ENCODE peak calls at places on chromosomes 16 and 17, in ten cellular contexts. E is H7; M is Panc1; T is brain microvascular endothelial cell; Z is tibial nerve; G is CD8-positive, alpha-beta memory T cell; Q is fibroblast of lung; V is aorta; N is mammary epithelial cell; B is adrenal gland. Y is an unnamed sample. For H3K36me3, the result is how much of the 10 kb centered on the place peaks cover.

GRCh38 chr17:63780507-63780906 is 6.5 kb downstream of the DDX42 start:
- DNase-seq in E (no peak), M (no peak), T (no peak), Z (no peak), G (no peak), Q (peak), V (no peak), N (peak), B (peak), Y (peak)

GRCh38 chr17:66942453-66943264 is 21.8 kb upstream of the CACNG4 start:
- DNase-seq in E (no peak), M (no peak), T (no peak), Z (no peak), G (no peak), Q (no peak), V (no peak), N (no peak), B (no peak), Y (no peak)

GRCh38 chr16:74578433-74578832 is 28.5 kb downstream of the GLG1 start:
- DNase-seq in E (no peak), M (no peak), T (no peak), Z (no peak), G (no peak), Q (no peak), V (no peak), N (no peak), B (no peak), Y (no peak)

GRCh38 chr16:57618306-57619132 is 9.9 kb upstream of the ADGRG1 start:
- DNase-seq in E (peak), M (no peak), T (no peak), Z (no peak), G (no peak), Q (no peak), V (peak), N (peak), B (no peak), Y (peak)

GRCh38 chr16:67425046-67425445 is 5.9 kb upstream of the HSD11B2 start:
- DNase-seq in E (no peak), M (no peak), T (no peak), Z (no peak), G (no peak), Q (no peak), V (no peak), N (no peak), B (no peak), Y (no peak)

GRCh38 chr16:82580293-82580900 is 46.4 kb upstream of the CDH13 start:
- DNase-seq in E (peak), M (no peak), T (no peak), Z (no peak), G (no peak), Q (peak), V (no peak), N (peak), B (no peak), Y (peak)

GRCh38 chr16:14289692-14290340 is 218.7 kb downstream of the MRTFB start:
- DNase-seq in E (peak), M (no peak), T (no peak), Z (no peak), G (no peak), Q (no peak), V (no peak), N (no peak), B (no peak), Y (peak)

GRCh38 chr17:13931111-13931526 is 138.2 kb upstream of the COX10 start:
- DNase-seq in E (no peak), M (no peak), T (no peak), Z (peak), G (no peak), Q (peak), V (peak), N (no peak), B (peak), Y (peak)

GRCh38 chr17:39679521-39680192 is 8.2 kb downstream of the PGAP3 start:
- DNase-seq in E (no peak), M (no peak), T (no peak), Z (no peak), G (peak), Q (no peak), V (no peak), N (no peak), B (no peak), Y (no peak)

GRCh38 chr16:8740775-8741355 is 56.6 kb downstream of the TMEM186 start:
- DNase-seq in E (no peak), M (no peak), T (no peak), Z (no peak), G (no peak), Q (no peak), V (no peak), N (no peak), B (peak), Y (no peak)

GRCh38 chr17:32303861-32304288 is 38.1 kb downstream of the C17orf75 start:
- DNase-seq in E (no peak), M (no peak), T (no peak), Z (no peak), G (no peak), Q (no peak), V (no peak), N (no peak), B (no peak), Y (no peak)

GRCh38 chr17:19714542-19715411 is 1.6 kb downstream of the SLC47A2 start:
- DNase-seq in E (peak), M (no peak), T (no peak), Z (no peak), G (no peak), Q (no peak), V (no peak), N (no peak), B (no peak), Y (no peak)

GRCh38 chr17:10657866-10658265 is 757 bp upstream of the MYH3 start:
- DNase-seq in E (no peak), M (no peak), T (no peak), Z (no peak), G (no peak), Q (no peak), V (no peak), N (no peak), B (no peak), Y (no peak)

GRCh38 chr17:55394357-55395021 is 27.1 kb downstream of the MMD start:
- DNase-seq in E (no peak), M (no peak), T (no peak), Z (no peak), G (no peak), Q (no peak), V (no peak), N (no peak), B (no peak), Y (no peak)

GRCh38 chr17:62800580-62800979 is 7.5 kb downstream of the MARCHF10 start:
- DNase-seq in E (peak), M (no peak), T (no peak), Z (no peak), G (no peak), Q (peak), V (no peak), N (peak), B (no peak), Y (peak)

GRCh38 chr17:2580156-2580555 is 13.3 kb upstream of the PAFAH1B1 start:
- DNase-seq in E (no peak), M (no peak), T (no peak), Z (no peak), G (no peak), Q (no peak), V (no peak), N (no peak), B (no peak), Y (no peak)
- H3K4me3 ChIP-seq in E (no peak), M (no peak), T (no peak), Z (no peak), G (no peak), Q (no peak), V (no peak), N (no peak), B (no peak), Y (no peak)

GRCh38 chr17:42571435-42572225 is 4.7 kb downstream of the MLX start:
- DNase-seq in E (no peak), M (no peak), T (no peak), Z (no peak), G (no peak), Q (no peak), V (no peak), N (no peak), B (no peak), Y (no peak)

GRCh38 chr17:42577140-42577531 is 393 bp downstream of the PSMC3IP start:
- DNase-seq in E (no peak), M (no peak), T (no peak), Z (no peak), G (no peak), Q (no peak), V (no peak), N (no peak), B (no peak), Y (no peak)

GRCh38 chr17:42577532-42578281 is at the start of gene PSMC3IP:
- DNase-seq in E (peak), M (peak), T (peak), Z (peak), G (peak), Q (peak), V (peak), N (peak), B (peak), Y (peak)

GRCh38 chr17:42573095-42573494 is 4.4 kb downstream of the PSMC3IP start:
- DNase-seq in E (no peak), M (no peak), T (no peak), Z (no peak), G (no peak), Q (no peak), V (no peak), N (no peak), B (no peak), Y (no peak)

GRCh38 chr17:42574463-42574862 is 3.1 kb downstream of the PSMC3IP start:
- DNase-seq in E (no peak), M (no peak), T (no peak), Z (no peak), G (no peak), Q (no peak), V (no peak), N (no peak), B (no peak), Y (no peak)
- H3K36me3 ChIP-seq in E (under half), M (under half), T (under half), Z (under half), G (under half), Q (under half), V (under half), N (under half), B (under half), Y (under half)

GRCh38 chr17:28571255-28572122 is at the start of gene PIGS:
- DNase-seq in E (peak), M (peak), T (peak), Z (peak), G (peak), Q (peak), V (peak), N (peak), B (peak), Y (peak)

GRCh38 chr17:28570716-28571254 is 539 bp downstream of the PIGS start:
- DNase-seq in E (peak), M (no peak), T (no peak), Z (no peak), G (peak), Q (no peak), V (no peak), N (no peak), B (peak), Y (no peak)

GRCh38 chr17:28573966-28574480 is 2.7 kb downstream of the ALDOC start:
- DNase-seq in E (no peak), M (no peak), T (no peak), Z (no peak), G (no peak), Q (no peak), V (no peak), N (no peak), B (no peak), Y (no peak)

GRCh38 chr17:28573521-28573920 is 2.2 kb upstream of the PIGS start:
- DNase-seq in E (no peak), M (no peak), T (no peak), Z (no peak), G (no peak), Q (no peak), V (no peak), N (no peak), B (no peak), Y (no peak)

GRCh38 chr17:28572294-28573099 is 1.2 kb upstream of the PIGS start:
- DNase-seq in E (peak), M (no peak), T (no peak), Z (no peak), G (no peak), Q (no peak), V (no peak), N (no peak), B (no peak), Y (no peak)
- H3K4me3 ChIP-seq in E (no peak), M (peak), T (no peak), Z (no peak), G (peak), Q (no peak), V (no peak), N (no peak), B (no peak), Y (no peak)

DNA sequence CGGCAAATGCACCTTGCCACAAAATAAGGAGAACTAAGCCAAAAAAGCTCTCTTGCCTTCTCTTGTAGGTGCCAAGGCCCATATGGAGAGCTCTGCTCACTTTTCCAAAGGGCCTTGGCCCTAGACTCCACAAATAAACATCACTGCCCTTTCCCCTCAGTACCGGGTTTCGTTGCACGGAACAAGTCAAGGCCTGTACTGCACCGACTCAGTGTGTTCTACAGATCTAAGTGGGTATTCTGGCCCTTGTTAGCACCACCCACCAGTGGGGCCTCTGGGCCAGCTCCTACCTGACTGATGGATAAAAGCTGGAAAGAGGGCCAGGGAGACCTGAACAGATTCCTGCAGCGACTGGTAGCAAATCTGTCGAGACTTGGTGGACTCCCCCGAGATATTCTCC is 43.7 kb upstream of the GSG1L start:
- DNase-seq in E (no peak), M (no peak), T (no peak), Z (no peak), G (no peak), Q (no peak), V (no peak), N (peak), B (no peak), Y (peak)
- H3K36me3 ChIP-seq in E (half or more), M (under half), T (half or more), Z (under half), G (half or more), Q (under half), V (under half), N (half or more), B (under half), Y (under half)

DNA sequence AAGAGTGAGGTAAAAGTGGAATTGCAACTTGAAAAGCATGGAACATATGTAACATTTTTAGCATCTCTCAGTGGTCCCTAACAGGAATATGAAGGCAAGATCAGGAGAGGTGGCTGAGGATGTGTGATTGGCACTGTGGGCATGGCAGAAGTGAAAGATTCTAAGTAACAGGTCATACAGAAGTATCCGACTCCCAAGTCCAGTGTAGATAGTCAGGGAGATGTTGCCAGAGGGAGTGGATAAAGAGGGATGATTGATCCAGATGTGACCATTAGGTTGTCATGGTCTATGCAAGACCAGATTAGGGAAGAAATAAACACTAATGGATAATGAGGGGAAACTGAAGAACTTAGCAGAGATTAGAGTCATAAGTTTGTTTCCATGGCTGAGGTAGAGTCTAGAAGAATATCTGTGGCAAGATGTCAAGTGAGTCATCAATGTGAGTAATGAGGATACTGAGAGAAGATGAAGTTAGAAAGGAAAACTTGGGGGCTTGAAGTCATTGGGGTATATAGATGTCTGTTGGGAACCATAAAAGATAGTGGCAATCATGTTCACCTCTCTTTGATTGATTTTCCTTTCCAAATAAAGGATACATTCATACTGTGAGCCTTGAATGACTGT is 23.9 kb upstream of the CAPNS2 start:
- DNase-seq in E (no peak), M (no peak), T (peak), Z (peak), G (no peak), Q (peak), V (no peak), N (peak), B (no peak), Y (peak)
- H3K4me3 ChIP-seq in E (no peak), M (no peak), T (no peak), Z (no peak), G (no peak), Q (no peak), V (no peak), N (no peak), B (no peak), Y (no peak)

GRCh38 chr17:7572588-7573323 is 6.7 kb upstream of the CD68 start:
- DNase-seq in E (peak), M (peak), T (peak), Z (peak), G (peak), Q (peak), V (peak), N (peak), B (peak), Y (peak)
- H3K36me3 ChIP-seq in E (half or more), M (under half), T (half or more), Z (under half), G (half or more), Q (under half), V (under half), N (under half), B (under half), Y (under half)

GRCh38 chr16:89103781-89104180 is 10.1 kb downstream of the ACSF3 start:
- DNase-seq in E (no peak), M (no peak), T (no peak), Z (no peak), G (no peak), Q (no peak), V (no peak), N (no peak), B (no peak), Y (no peak)

GRCh38 chr16:89104930-89105571 is 11.4 kb downstream of the ACSF3 start:
- DNase-seq in E (no peak), M (no peak), T (no peak), Z (no peak), G (no peak), Q (no peak), V (no peak), N (no peak), B (no peak), Y (no peak)

GRCh38 chr16:89103156-89103555 is 9.5 kb downstream of the ACSF3 start:
- DNase-seq in E (no peak), M (no peak), T (no peak), Z (no peak), G (no peak), Q (no peak), V (no peak), N (no peak), B (no peak), Y (no peak)

GRCh38 chr16:89105599-89106151 is 12.0 kb downstream of the ACSF3 start:
- DNase-seq in E (no peak), M (no peak), T (no peak), Z (no peak), G (no peak), Q (no peak), V (no peak), N (no peak), B (no peak), Y (no peak)

DNA sequence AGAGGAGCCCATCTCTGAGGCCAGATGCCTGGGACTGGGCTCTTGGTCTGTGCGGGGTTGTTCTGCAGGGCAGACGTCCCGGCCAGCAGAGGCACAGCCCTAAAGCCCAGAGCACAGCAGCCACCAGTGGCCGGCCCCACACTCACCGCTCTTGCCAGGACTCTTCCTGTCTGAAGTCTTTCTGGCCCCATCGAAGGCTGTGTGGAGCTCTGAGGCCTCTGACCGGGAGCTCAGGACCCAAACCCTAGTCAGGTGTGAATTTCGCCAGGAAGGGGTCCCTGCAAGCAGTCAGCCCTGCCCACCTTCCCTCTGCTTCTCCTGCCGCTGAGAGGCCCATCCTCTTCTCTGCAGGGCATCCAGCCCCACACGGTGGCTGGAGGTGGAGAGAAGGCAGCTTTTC is 10.7 kb downstream of the ACSF3 start:
- DNase-seq in E (no peak), M (no peak), T (no peak), Z (no peak), G (no peak), Q (no peak), V (no peak), N (no peak), B (no peak), Y (no peak)
- H3K4me3 ChIP-seq in E (no peak), M (no peak), T (no peak), Z (no peak), G (no peak), Q (no peak), V (no peak), N (no peak), B (no peak), Y (no peak)

DNA sequence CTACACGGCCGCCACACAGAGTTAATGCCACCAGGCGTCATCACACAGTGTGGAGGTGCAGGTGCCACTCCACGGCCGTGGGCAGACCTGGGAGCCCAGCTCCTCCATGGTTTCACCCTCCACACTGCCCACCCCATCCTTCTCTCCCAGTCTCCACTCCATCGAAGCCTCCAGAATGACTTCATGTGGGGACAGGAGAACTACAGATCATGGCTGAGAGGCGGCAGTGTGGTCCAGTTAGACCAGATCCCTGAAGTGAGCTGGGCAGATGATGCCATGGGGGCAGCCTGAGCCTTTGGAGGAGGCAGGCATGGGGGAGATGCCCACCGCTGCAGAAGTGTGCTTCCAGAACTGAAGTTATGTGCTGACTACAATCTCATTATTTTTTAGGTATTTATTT is 38.0 kb upstream of the FAAP100 start:
- DNase-seq in E (no peak), M (no peak), T (no peak), Z (no peak), G (no peak), Q (no peak), V (no peak), N (no peak), B (no peak), Y (no peak)
- H3K36me3 ChIP-seq in E (under half), M (under half), T (half or more), Z (under half), G (under half), Q (under half), V (under half), N (under half), B (under half), Y (under half)

GRCh38 chr16:2036200-2036966 is 9.7 kb downstream of the NHERF2 start:
- DNase-seq in E (no peak), M (no peak), T (no peak), Z (no peak), G (no peak), Q (no peak), V (no peak), N (no peak), B (no peak), Y (no peak)

GRCh38 chr16:2034695-2035430 is 8.2 kb downstream of the NHERF2 start:
- DNase-seq in E (no peak), M (no peak), T (no peak), Z (no peak), G (no peak), Q (no peak), V (no peak), N (no peak), B (no peak), Y (no peak)

GRCh38 chr16:2037631-2038358 is 9.8 kb downstream of the NTHL1 start:
- DNase-seq in E (no peak), M (no peak), T (no peak), Z (no peak), G (no peak), Q (no peak), V (no peak), N (no peak), B (no peak), Y (no peak)

GRCh38 chr16:2037115-2037514 is 10.4 kb downstream of the NHERF2 start:
- DNase-seq in E (no peak), M (no peak), T (no peak), Z (no peak), G (no peak), Q (no peak), V (no peak), N (no peak), B (no peak), Y (no peak)

GRCh38 chr16:2035431-2036199 is 8.9 kb downstream of the NHERF2 start:
- DNase-seq in E (peak), M (no peak), T (peak), Z (peak), G (no peak), Q (peak), V (peak), N (no peak), B (no peak), Y (no peak)
- H3K4me3 ChIP-seq in E (no peak), M (peak), T (peak), Z (no peak), G (no peak), Q (no peak), V (no peak), N (no peak), B (peak), Y (no peak)

GRCh38 chr16:4334724-4335495 is 16.2 kb downstream of the PAM16 start:
- DNase-seq in E (no peak), M (no peak), T (no peak), Z (no peak), G (no peak), Q (no peak), V (peak), N (no peak), B (no peak), Y (no peak)
- H3K36me3 ChIP-seq in E (under half), M (under half), T (under half), Z (under half), G (under half), Q (under half), V (under half), N (under half), B (under half), Y (under half)